ENCODE peak calls at places on chromosomes 11 and 22, in nine cellular contexts. One of them, this sample, is unnamed. For H3K4me1, the result is how much of the 10 kb centered on the place peaks cover.

GRCh38 chr22:43992331-43992821 is 31.7 kb upstream of the PARVB start:
- DNase-seq in suprapubic skin: no peak
- DNase-seq in hepatocyte: no peak
- DNase-seq in GM23338: no peak
- DNase-seq in upper lobe of right lung: peak
- DNase-seq in left lung: no peak
- DNase-seq in CD8-positive, alpha-beta memory T cell: no peak
- DNase-seq in kidney: no peak
- DNase-seq in spleen: no peak
- DNase-seq in this sample: peak

GRCh38 chr11:11229691-11230090 is 123.4 kb downstream of the CSNK2A3 start:
- DNase-seq in spleen: no peak
- DNase-seq in upper lobe of right lung: no peak
- DNase-seq in left lung: no peak
- DNase-seq in hepatocyte: no peak
- DNase-seq in suprapubic skin: no peak
- DNase-seq in kidney: no peak
- DNase-seq in GM23338: no peak
- DNase-seq in CD8-positive, alpha-beta memory T cell: no peak
- DNase-seq in this sample: peak

GRCh38 chr22:46075764-46076531 is 74.4 kb upstream of the PPARA start:
- DNase-seq in kidney: peak
- DNase-seq in left lung: peak
- DNase-seq in CD8-positive, alpha-beta memory T cell: no peak
- DNase-seq in spleen: peak
- DNase-seq in upper lobe of right lung: peak
- DNase-seq in suprapubic skin: peak
- DNase-seq in hepatocyte: no peak
- DNase-seq in GM23338: no peak
- DNase-seq in this sample: no peak

GRCh38 chr22:33923660-33924246 is 3.5 kb upstream of the LARGE1 start:
- DNase-seq in hepatocyte: peak
- DNase-seq in upper lobe of right lung: no peak
- DNase-seq in CD8-positive, alpha-beta memory T cell: no peak
- DNase-seq in spleen: no peak
- DNase-seq in GM23338: peak
- DNase-seq in kidney: no peak
- DNase-seq in left lung: peak
- DNase-seq in suprapubic skin: no peak
- DNase-seq in this sample: peak

GRCh38 chr11:122509091-122509490 is 146.4 kb upstream of the UBASH3B start:
- DNase-seq in upper lobe of right lung: no peak
- DNase-seq in GM23338: no peak
- DNase-seq in CD8-positive, alpha-beta memory T cell: no peak
- DNase-seq in hepatocyte: no peak
- DNase-seq in kidney: no peak
- DNase-seq in spleen: no peak
- DNase-seq in left lung: no peak
- DNase-seq in suprapubic skin: no peak
- DNase-seq in this sample: no peak

GRCh38 chr11:70423523-70424505 is 25.5 kb downstream of the CTTN start:
- DNase-seq in upper lobe of right lung: no peak
- DNase-seq in spleen: no peak
- DNase-seq in CD8-positive, alpha-beta memory T cell: no peak
- DNase-seq in suprapubic skin: no peak
- DNase-seq in kidney: peak
- DNase-seq in GM23338: peak
- DNase-seq in hepatocyte: no peak
- DNase-seq in left lung: peak
- DNase-seq in this sample: peak

GRCh38 chr11:1759151-1759850 is 4.4 kb downstream of the CTSD start:
- DNase-seq in CD8-positive, alpha-beta memory T cell: no peak
- DNase-seq in suprapubic skin: no peak
- DNase-seq in kidney: peak
- DNase-seq in hepatocyte: no peak
- DNase-seq in upper lobe of right lung: peak
- DNase-seq in spleen: peak
- DNase-seq in GM23338: no peak
- DNase-seq in left lung: peak
- DNase-seq in this sample: no peak

GRCh38 chr11:110968348-110969062 is 256.3 kb upstream of the ARHGAP20 start:
- DNase-seq in CD8-positive, alpha-beta memory T cell: no peak
- DNase-seq in hepatocyte: no peak
- DNase-seq in suprapubic skin: no peak
- DNase-seq in kidney: no peak
- DNase-seq in left lung: no peak
- DNase-seq in spleen: no peak
- DNase-seq in upper lobe of right lung: no peak
- DNase-seq in GM23338: no peak
- DNase-seq in this sample: no peak

GRCh38 chr22:48245119-48245485 is 1482.7 kb downstream of the TBC1D22A start:
- DNase-seq in CD8-positive, alpha-beta memory T cell: no peak
- DNase-seq in GM23338: no peak
- DNase-seq in hepatocyte: no peak
- DNase-seq in kidney: no peak
- DNase-seq in left lung: no peak
- DNase-seq in suprapubic skin: no peak
- DNase-seq in upper lobe of right lung: no peak
- DNase-seq in spleen: peak
- DNase-seq in this sample: no peak

GRCh38 chr11:11571893-11572292 is 49.9 kb downstream of the GALNT18 start:
- DNase-seq in spleen: no peak
- DNase-seq in hepatocyte: no peak
- DNase-seq in GM23338: no peak
- DNase-seq in kidney: no peak
- DNase-seq in left lung: no peak
- DNase-seq in suprapubic skin: no peak
- DNase-seq in upper lobe of right lung: no peak
- DNase-seq in CD8-positive, alpha-beta memory T cell: no peak
- DNase-seq in this sample: no peak

GRCh38 chr11:66768088-66768521 is 39.1 kb upstream of the SPTBN2 start:
- DNase-seq in left lung: no peak
- DNase-seq in suprapubic skin: no peak
- DNase-seq in kidney: no peak
- DNase-seq in hepatocyte: peak
- DNase-seq in GM23338: no peak
- DNase-seq in upper lobe of right lung: no peak
- DNase-seq in spleen: no peak
- DNase-seq in CD8-positive, alpha-beta memory T cell: no peak
- DNase-seq in this sample: no peak

GRCh38 chr11:62507023-62507422 is 39.6 kb downstream of the AHNAK start:
- DNase-seq in kidney: no peak
- DNase-seq in CD8-positive, alpha-beta memory T cell: no peak
- DNase-seq in spleen: no peak
- DNase-seq in GM23338: no peak
- DNase-seq in suprapubic skin: no peak
- DNase-seq in left lung: no peak
- DNase-seq in hepatocyte: no peak
- DNase-seq in upper lobe of right lung: no peak
- DNase-seq in this sample: no peak

GRCh38 chr11:62506413-62506940 is 40.1 kb downstream of the AHNAK start:
- DNase-seq in GM23338: no peak
- DNase-seq in upper lobe of right lung: no peak
- DNase-seq in kidney: no peak
- DNase-seq in CD8-positive, alpha-beta memory T cell: no peak
- DNase-seq in suprapubic skin: no peak
- DNase-seq in spleen: no peak
- DNase-seq in hepatocyte: no peak
- DNase-seq in left lung: no peak
- DNase-seq in this sample: no peak

GRCh38 chr11:62505112-62505783 is 41.4 kb downstream of the AHNAK start:
- DNase-seq in CD8-positive, alpha-beta memory T cell: no peak
- DNase-seq in hepatocyte: peak
- DNase-seq in spleen: no peak
- DNase-seq in left lung: no peak
- DNase-seq in suprapubic skin: no peak
- DNase-seq in upper lobe of right lung: no peak
- DNase-seq in kidney: no peak
- DNase-seq in GM23338: peak
- DNase-seq in this sample: no peak

GRCh38 chr11:62505784-62506145 is 40.8 kb downstream of the AHNAK start:
- DNase-seq in hepatocyte: no peak
- DNase-seq in spleen: no peak
- DNase-seq in left lung: no peak
- DNase-seq in GM23338: no peak
- DNase-seq in upper lobe of right lung: no peak
- DNase-seq in kidney: peak
- DNase-seq in CD8-positive, alpha-beta memory T cell: no peak
- DNase-seq in suprapubic skin: no peak
- DNase-seq in this sample: no peak

GRCh38 chr11:62508336-62509058 is 38.1 kb downstream of the AHNAK start:
- DNase-seq in upper lobe of right lung: peak
- DNase-seq in suprapubic skin: peak
- DNase-seq in kidney: peak
- DNase-seq in CD8-positive, alpha-beta memory T cell: no peak
- DNase-seq in GM23338: peak
- DNase-seq in left lung: peak
- DNase-seq in hepatocyte: peak
- DNase-seq in spleen: peak
- DNase-seq in this sample: peak
- H3K4me1 ChIP-seq in upper lobe of right lung: under half
- H3K4me1 ChIP-seq in suprapubic skin: half or more
- H3K4me1 ChIP-seq in kidney: under half
- H3K4me1 ChIP-seq in CD8-positive, alpha-beta memory T cell: under half
- H3K4me1 ChIP-seq in GM23338: under half
- H3K4me1 ChIP-seq in left lung: half or more
- H3K4me1 ChIP-seq in hepatocyte: half or more
- H3K4me1 ChIP-seq in spleen: half or more
- H3K4me1 ChIP-seq in this sample: under half

GRCh38 chr11:57320067-57320718 is 4.6 kb downstream of the TNKS1BP1 start:
- DNase-seq in CD8-positive, alpha-beta memory T cell: no peak
- DNase-seq in upper lobe of right lung: no peak
- DNase-seq in spleen: no peak
- DNase-seq in GM23338: no peak
- DNase-seq in left lung: no peak
- DNase-seq in hepatocyte: no peak
- DNase-seq in kidney: peak
- DNase-seq in suprapubic skin: no peak
- DNase-seq in this sample: no peak

GRCh38 chr11:57320719-57321387 is 3.9 kb downstream of the TNKS1BP1 start:
- DNase-seq in hepatocyte: peak
- DNase-seq in CD8-positive, alpha-beta memory T cell: no peak
- DNase-seq in suprapubic skin: no peak
- DNase-seq in spleen: no peak
- DNase-seq in kidney: peak
- DNase-seq in left lung: no peak
- DNase-seq in upper lobe of right lung: no peak
- DNase-seq in GM23338: no peak
- DNase-seq in this sample: peak

GRCh38 chr11:57321996-57322880 is 2.5 kb downstream of the TNKS1BP1 start:
- DNase-seq in CD8-positive, alpha-beta memory T cell: no peak
- DNase-seq in spleen: no peak
- DNase-seq in suprapubic skin: peak
- DNase-seq in hepatocyte: peak
- DNase-seq in kidney: peak
- DNase-seq in left lung: peak
- DNase-seq in GM23338: peak
- DNase-seq in upper lobe of right lung: peak
- DNase-seq in this sample: peak

GRCh38 chr11:57322881-57323467 is 1.8 kb downstream of the TNKS1BP1 start:
- DNase-seq in hepatocyte: no peak
- DNase-seq in kidney: no peak
- DNase-seq in suprapubic skin: no peak
- DNase-seq in upper lobe of right lung: no peak
- DNase-seq in CD8-positive, alpha-beta memory T cell: no peak
- DNase-seq in left lung: no peak
- DNase-seq in GM23338: no peak
- DNase-seq in spleen: no peak
- DNase-seq in this sample: peak

GRCh38 chr11:57321388-57321995 is 3.3 kb downstream of the TNKS1BP1 start:
- DNase-seq in CD8-positive, alpha-beta memory T cell: no peak
- DNase-seq in suprapubic skin: peak
- DNase-seq in hepatocyte: peak
- DNase-seq in left lung: no peak
- DNase-seq in kidney: no peak
- DNase-seq in upper lobe of right lung: no peak
- DNase-seq in GM23338: no peak
- DNase-seq in spleen: no peak
- DNase-seq in this sample: no peak
- H3K27ac ChIP-seq in CD8-positive, alpha-beta memory T cell: peak
- H3K27ac ChIP-seq in suprapubic skin: peak
- H3K27ac ChIP-seq in hepatocyte: peak
- H3K27ac ChIP-seq in left lung: peak
- H3K27ac ChIP-seq in kidney: peak
- H3K27ac ChIP-seq in upper lobe of right lung: peak
- H3K27ac ChIP-seq in GM23338: peak
- H3K27ac ChIP-seq in spleen: no peak
- H3K27ac ChIP-seq in this sample: peak

GRCh38 chr11:16809901-16810668 is 71.6 kb downstream of the C11orf58 start:
- DNase-seq in CD8-positive, alpha-beta memory T cell: no peak
- DNase-seq in suprapubic skin: peak
- DNase-seq in hepatocyte: no peak
- DNase-seq in left lung: peak
- DNase-seq in upper lobe of right lung: no peak
- DNase-seq in spleen: peak
- DNase-seq in GM23338: no peak
- DNase-seq in kidney: no peak
- DNase-seq in this sample: peak
- H3K4me3 ChIP-seq in CD8-positive, alpha-beta memory T cell: no peak
- H3K4me3 ChIP-seq in suprapubic skin: no peak
- H3K4me3 ChIP-seq in hepatocyte: no peak
- H3K4me3 ChIP-seq in left lung: no peak
- H3K4me3 ChIP-seq in upper lobe of right lung: no peak
- H3K4me3 ChIP-seq in spleen: no peak
- H3K4me3 ChIP-seq in GM23338: no peak
- H3K4me3 ChIP-seq in kidney: no peak
- H3K4me3 ChIP-seq in this sample: no peak

DNA sequence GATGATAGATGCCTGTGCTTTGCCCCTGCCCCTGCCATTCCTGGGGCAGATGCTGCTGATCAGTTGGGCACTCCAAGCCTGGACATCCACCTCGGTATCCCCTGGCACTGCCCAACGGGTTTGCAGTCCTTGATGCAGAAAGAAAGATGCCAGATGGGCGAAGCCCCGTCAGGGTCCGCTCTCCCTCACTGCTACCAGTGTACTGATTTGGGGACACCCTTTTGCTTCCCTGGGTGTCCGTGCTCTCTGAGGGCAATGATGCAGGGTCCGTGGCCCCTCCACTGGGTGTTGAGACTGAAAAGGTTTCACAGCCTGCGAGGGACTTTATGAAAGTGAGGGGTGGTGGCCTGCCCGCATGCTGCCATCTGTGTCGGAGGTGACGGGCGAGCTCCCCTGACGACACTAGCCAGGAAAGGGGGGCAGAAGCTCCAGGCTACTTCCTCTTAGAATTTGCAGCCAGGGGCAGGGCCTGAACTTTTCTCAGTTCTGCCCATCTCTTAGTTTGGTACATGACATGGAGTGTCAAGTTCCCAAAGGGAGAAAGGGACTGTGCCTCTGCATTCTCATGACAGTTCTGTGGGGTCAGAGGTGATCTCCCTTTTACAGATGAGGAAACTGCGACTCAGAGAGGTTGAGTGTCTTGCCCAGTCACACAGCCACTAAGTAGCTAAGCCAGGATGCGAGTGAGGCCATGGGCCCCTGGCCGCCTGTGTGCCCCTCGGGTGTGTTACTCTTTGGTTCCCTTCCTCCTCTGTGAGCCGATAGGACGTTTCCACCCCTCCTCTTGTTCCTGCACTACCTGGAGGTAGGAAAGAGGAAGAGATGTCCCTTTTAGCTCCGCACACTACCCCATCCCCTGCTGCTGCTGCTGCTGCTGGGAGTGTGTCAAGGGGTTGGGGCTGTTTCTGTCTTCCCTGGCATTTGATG is 96.6 kb downstream of the BCR start:
- DNase-seq in GM23338: no peak
- DNase-seq in upper lobe of right lung: no peak
- DNase-seq in left lung: no peak
- DNase-seq in suprapubic skin: no peak
- DNase-seq in kidney: no peak
- DNase-seq in CD8-positive, alpha-beta memory T cell: no peak
- DNase-seq in spleen: no peak
- DNase-seq in hepatocyte: no peak
- DNase-seq in this sample: no peak
- H3K4me1 ChIP-seq in GM23338: under half
- H3K4me1 ChIP-seq in upper lobe of right lung: under half
- H3K4me1 ChIP-seq in left lung: under half
- H3K4me1 ChIP-seq in suprapubic skin: under half
- H3K4me1 ChIP-seq in kidney: under half
- H3K4me1 ChIP-seq in CD8-positive, alpha-beta memory T cell: under half
- H3K4me1 ChIP-seq in spleen: under half
- H3K4me1 ChIP-seq in hepatocyte: under half
- H3K4me1 ChIP-seq in this sample: under half

This sample was measured in PC-3.